ENCODE peak calls at places on chromosome 20, in six cellular contexts. J is left lung, Q is HL-60, G is SJSA1, B is heart left ventricle, O is prostate gland. V is an unnamed sample.

GRCh38 chr20:11193241-11193640 is 519.4 kb upstream of the JAG1 start:
- DNase-seq in J (no peak), Q (no peak), G (no peak), B (no peak), O (no peak), V (no peak)

GRCh38 chr20:53833333-53834043 is 236.9 kb downstream of the BCAS1 start:
- DNase-seq in J (no peak), Q (peak; percentile 64), G (no peak), B (no peak), O (no peak), V (no peak)

GRCh38 chr20:22686097-22686496 is 101.7 kb upstream of the FOXA2 start:
- DNase-seq in J (no peak), Q (no peak), G (peak; percentile 51), B (peak; percentile 71), O (no peak), V (peak; percentile 68)

GRCh38 chr20:15297059-15297875 is 959.9 kb upstream of the FLRT3 start:
- DNase-seq in J (no peak), Q (no peak), G (no peak), B (no peak), O (peak; percentile 74), V (no peak)

GRCh38 chr20:10119336-10119735 is 84.5 kb downstream of the ANKEF1 start:
- DNase-seq in J (no peak), Q (no peak), G (no peak), B (no peak), O (no peak), V (no peak)

GRCh38 chr20:62900052-62900691 is 26.1 kb downstream of the DIDO1 start:
- DNase-seq in J (peak; percentile 86), Q (peak; percentile 78), G (peak; percentile 76), B (peak; percentile 69), O (peak; percentile 78), V (peak; percentile 73)

GRCh38 chr20:63835031-63835858 is 4.2 kb upstream of the ZBTB46 start:
- DNase-seq in J (peak; percentile 88), Q (no peak), G (peak; percentile 91), B (peak; percentile 96), O (peak; percentile 86), V (peak; percentile 87)

GRCh38 chr20:48823960-48824497 is 3.8 kb downstream of the PREX1 start:
- DNase-seq in J (no peak), Q (peak; percentile 30), G (peak; percentile 91), B (no peak), O (no peak), V (no peak)

GRCh38 chr20:52082612-52083011 is 109.0 kb downstream of the ZFP64 start:
- DNase-seq in J (no peak), Q (no peak), G (no peak), B (no peak), O (no peak), V (no peak)

GRCh38 chr20:52081791-52082190 is 109.8 kb downstream of the ZFP64 start:
- DNase-seq in J (no peak), Q (no peak), G (no peak), B (no peak), O (no peak), V (no peak)

GRCh38 chr20:52083627-52084232 is 107.8 kb downstream of the ZFP64 start:
- DNase-seq in J (no peak), Q (peak; percentile 59), G (peak; percentile 54), B (no peak), O (peak; percentile 43), V (no peak)

GRCh38 chr20:52078289-52078688 is 113.3 kb downstream of the ZFP64 start:
- DNase-seq in J (no peak), Q (no peak), G (no peak), B (no peak), O (no peak), V (no peak)

DNA sequence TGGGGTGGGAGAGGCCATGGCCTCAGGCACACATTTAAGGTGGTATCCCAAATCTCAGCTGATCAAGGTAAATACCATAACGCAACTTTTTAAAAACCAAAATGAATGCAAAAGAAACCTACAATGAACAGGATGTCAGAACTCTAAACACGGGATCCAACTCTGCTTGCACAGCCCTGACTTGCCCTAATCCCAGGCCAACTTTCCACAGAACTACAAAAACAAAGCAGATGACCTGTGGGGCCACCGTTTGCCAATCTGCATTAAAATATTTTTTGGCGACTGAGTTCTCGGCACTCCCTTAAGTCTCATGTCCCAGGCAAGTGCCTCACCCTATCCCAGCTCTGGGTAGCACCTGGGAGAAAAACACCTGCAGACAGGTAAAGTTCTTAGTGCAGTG is 110.5 kb downstream of the ZFP64 start:
- DNase-seq in J (no peak), Q (no peak), G (no peak), B (no peak), O (no peak), V (no peak)
- H3K27ac ChIP-seq in J (no peak overlapping the region), Q (no peak overlapping the region), G (no peak overlapping the region), B (no peak overlapping the region), O (no peak overlapping the region), V (no peak overlapping the region)

DNA sequence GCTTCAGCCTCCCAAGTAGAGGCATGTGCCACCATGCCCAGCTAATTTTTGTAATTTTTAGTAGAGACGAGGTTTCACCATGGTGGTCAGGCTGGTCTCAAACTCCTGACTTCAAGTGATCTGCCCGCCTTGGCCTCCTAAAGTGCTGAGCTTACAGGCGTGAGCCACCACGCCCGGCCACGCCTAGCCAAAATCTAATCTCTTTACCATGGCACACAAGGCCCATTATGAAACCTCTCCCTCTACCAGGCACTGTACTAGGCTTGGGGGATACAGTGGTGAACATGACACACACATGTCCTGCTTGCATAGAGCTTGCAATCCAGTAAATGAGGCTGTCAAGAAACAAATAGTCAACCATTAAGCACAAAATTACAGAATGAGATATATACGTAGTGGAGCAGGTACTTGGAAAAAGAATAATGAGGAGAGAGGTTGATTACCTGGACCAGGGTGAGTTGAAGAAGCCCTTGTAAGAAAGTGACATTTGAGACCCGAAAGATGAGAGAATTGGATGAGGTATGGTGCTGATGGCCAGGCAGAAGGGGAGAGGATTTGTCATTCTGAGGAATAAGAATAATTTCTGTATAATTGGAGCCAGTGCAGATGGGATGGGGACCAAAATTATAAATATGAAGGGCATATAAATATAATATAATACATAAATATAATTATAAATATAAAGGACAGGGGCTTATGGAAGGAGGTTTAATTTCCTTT is 1.2 kb upstream of the CTNNBL1 start:
- DNase-seq in J (no peak), Q (no peak), G (no peak), B (no peak), O (no peak), V (no peak)
- H3K27ac ChIP-seq in J (no peak overlapping the region), Q (no peak overlapping the region), G (no peak overlapping the region), B (no peak overlapping the region), O (no peak overlapping the region), V (no peak overlapping the region)

DNA sequence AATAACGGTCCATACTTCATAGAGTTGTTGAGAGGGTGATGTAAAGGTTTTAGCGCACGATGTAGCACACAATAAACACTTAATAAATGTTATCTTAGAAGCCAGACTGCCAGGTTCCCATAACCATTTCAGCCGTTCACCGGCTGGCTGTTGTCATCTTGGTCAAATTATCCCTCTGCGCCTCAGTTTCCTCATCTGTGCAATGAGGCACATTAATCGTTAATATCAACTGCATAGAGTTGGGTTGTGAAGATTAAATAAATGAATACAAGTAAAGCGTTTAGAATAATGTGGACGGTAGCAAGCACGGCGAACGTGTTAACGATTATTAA is 432 bp upstream of the PSMF1 start:
- DNase-seq in J (no peak), Q (no peak), G (no peak), B (no peak), O (no peak), V (no peak)
- H3K27ac ChIP-seq in J (peak overlapping the region; percentile 20), Q (peak overlapping the region; percentile 68), G (peak overlapping the region; percentile 31), B (peak overlapping the region; percentile 9), O (peak overlapping the region; percentile 83), V (peak overlapping the region; percentile 84)

GRCh38 chr20:32468860-32469259 is 110.7 kb downstream of the ASXL1 start:
- DNase-seq in J (peak; percentile 23), Q (no peak), G (no peak), B (no peak), O (no peak), V (no peak)
- H3K27ac ChIP-seq in J (no peak overlapping the region), Q (no peak overlapping the region), G (no peak overlapping the region), B (no peak overlapping the region), O (no peak overlapping the region), V (peak overlapping the region; percentile 81)

DNA sequence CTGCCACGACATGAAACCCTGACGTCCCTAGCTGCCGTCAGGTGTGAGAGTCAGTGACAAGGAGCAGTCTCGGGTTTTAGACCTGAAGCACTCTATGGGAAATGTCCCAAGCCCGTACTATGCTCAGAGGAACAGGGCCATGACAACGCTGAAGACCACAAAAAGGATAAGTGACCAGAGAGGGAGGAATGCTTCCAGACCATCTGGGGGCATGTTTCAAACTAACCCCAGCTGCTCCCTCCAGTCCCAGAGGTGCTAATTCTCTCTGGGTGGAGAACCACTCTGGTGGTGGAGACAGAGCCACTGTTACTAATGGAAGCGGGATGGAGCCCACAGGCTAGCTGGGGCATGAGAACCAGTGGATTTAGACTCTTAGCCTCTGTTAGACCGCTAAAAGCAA is 8.7 kb downstream of the AURKA start:
- DNase-seq in J (no peak), Q (no peak), G (no peak), B (no peak), O (no peak), V (no peak)
- H3K27ac ChIP-seq in J (no peak overlapping the region), Q (no peak overlapping the region), G (no peak overlapping the region), B (no peak overlapping the region), O (no peak overlapping the region), V (no peak overlapping the region)

GRCh38 chr20:41176711-41177552 is 39.6 kb downstream of the PLCG1 start:
- DNase-seq in J (no peak), Q (no peak), G (no peak), B (no peak), O (no peak), V (no peak)

GRCh38 chr20:41174782-41175181 is 37.4 kb downstream of the PLCG1 start:
- DNase-seq in J (no peak), Q (no peak), G (peak; percentile 32), B (peak; percentile 57), O (peak; percentile 3), V (no peak)

GRCh38 chr20:41175201-41175651 is 37.9 kb downstream of the PLCG1 start:
- DNase-seq in J (no peak), Q (no peak), G (no peak), B (no peak), O (peak; percentile 1), V (no peak)

GRCh38 chr20:41174373-41174772 is 37.0 kb downstream of the PLCG1 start:
- DNase-seq in J (no peak), Q (no peak), G (no peak), B (no peak), O (no peak), V (no peak)

DNA sequence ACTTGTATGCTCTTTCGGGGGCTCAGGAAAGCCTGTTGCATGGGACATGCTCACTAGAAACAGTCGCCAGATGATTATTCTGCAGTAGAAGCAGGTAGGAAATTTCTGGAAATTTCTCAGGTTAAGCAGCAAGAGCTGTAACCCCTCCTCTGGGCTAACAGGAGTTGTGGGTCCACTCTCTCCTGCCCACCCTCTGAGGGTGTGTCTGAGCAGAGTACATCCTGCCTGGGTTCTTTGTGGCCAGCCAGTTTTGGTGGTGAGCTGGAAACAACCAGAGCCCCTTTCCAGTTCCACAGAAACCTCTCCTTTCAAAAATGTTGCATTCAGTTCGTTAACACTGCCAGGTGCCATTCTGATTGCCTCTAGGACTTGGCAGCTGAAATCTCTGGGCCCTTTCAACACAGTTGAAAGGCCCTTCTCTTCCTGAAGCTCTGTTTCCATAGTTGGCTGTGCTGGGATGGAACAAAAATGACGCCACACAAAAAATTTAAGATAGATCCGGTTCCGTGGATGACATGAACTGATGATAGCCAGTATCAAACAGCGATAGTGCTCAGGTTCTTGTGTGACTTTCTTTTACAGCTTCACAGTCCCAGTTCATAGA is 38.5 kb downstream of the PLCG1 start:
- DNase-seq in J (no peak), Q (no peak), G (no peak), B (no peak), O (no peak), V (no peak)
- H3K27ac ChIP-seq in J (no peak overlapping the region), Q (no peak overlapping the region), G (no peak overlapping the region), B (peak overlapping the region; percentile 54), O (no peak overlapping the region), V (peak overlapping the region; percentile 68)